ENCODE peak calls at places on chromosomes 16 and 17, in six cellular contexts. One of them, this sample, is unnamed.

GRCh38 chr16:8717469-8717868 is 43.1 kb downstream of the ABAT start:
- DNase-seq in cardiac fibroblast: no peak
- DNase-seq in CD8-positive, alpha-beta T cell: no peak
- DNase-seq in mammary epithelial cell: no peak
- DNase-seq in dorsolateral prefrontal cortex: no peak
- DNase-seq in fibroblast of villous mesenchyme: no peak
- DNase-seq in this sample: no peak

GRCh38 chr16:28527985-28528384 is 10.8 kb downstream of the NUPR1 start:
- DNase-seq in cardiac fibroblast: no peak
- DNase-seq in CD8-positive, alpha-beta T cell: no peak
- DNase-seq in mammary epithelial cell: no peak
- DNase-seq in dorsolateral prefrontal cortex: no peak
- DNase-seq in fibroblast of villous mesenchyme: no peak
- DNase-seq in this sample: no peak

GRCh38 chr17:998111-998510 is 1.2 kb downstream of the TIMM22 start:
- DNase-seq in cardiac fibroblast: no peak
- DNase-seq in CD8-positive, alpha-beta T cell: no peak
- DNase-seq in mammary epithelial cell: no peak
- DNase-seq in dorsolateral prefrontal cortex: no peak
- DNase-seq in fibroblast of villous mesenchyme: no peak
- DNase-seq in this sample: no peak

GRCh38 chr16:84527486-84528269 is 23.2 kb upstream of the MEAK7 start:
- DNase-seq in cardiac fibroblast: peak
- DNase-seq in CD8-positive, alpha-beta T cell: no peak
- DNase-seq in mammary epithelial cell: no peak
- DNase-seq in dorsolateral prefrontal cortex: no peak
- DNase-seq in fibroblast of villous mesenchyme: no peak
- DNase-seq in this sample: no peak

GRCh38 chr17:48841395-48841831 is 10.6 kb downstream of the CALCOCO2 start:
- DNase-seq in cardiac fibroblast: peak
- DNase-seq in CD8-positive, alpha-beta T cell: no peak
- DNase-seq in mammary epithelial cell: peak
- DNase-seq in dorsolateral prefrontal cortex: no peak
- DNase-seq in fibroblast of villous mesenchyme: peak
- DNase-seq in this sample: peak

GRCh38 chr16:87445486-87445885 is 47.3 kb downstream of the ZCCHC14 start:
- DNase-seq in cardiac fibroblast: no peak
- DNase-seq in CD8-positive, alpha-beta T cell: no peak
- DNase-seq in mammary epithelial cell: no peak
- DNase-seq in dorsolateral prefrontal cortex: no peak
- DNase-seq in fibroblast of villous mesenchyme: peak
- DNase-seq in this sample: peak

GRCh38 chr16:10828851-10829331 is 10.3 kb upstream of the TVP23A start:
- DNase-seq in cardiac fibroblast: peak
- DNase-seq in CD8-positive, alpha-beta T cell: no peak
- DNase-seq in mammary epithelial cell: peak
- DNase-seq in dorsolateral prefrontal cortex: peak
- DNase-seq in fibroblast of villous mesenchyme: peak
- DNase-seq in this sample: peak

GRCh38 chr16:8063151-8063550 is 527.2 kb downstream of the TMEM114 start:
- DNase-seq in cardiac fibroblast: no peak
- DNase-seq in CD8-positive, alpha-beta T cell: no peak
- DNase-seq in mammary epithelial cell: no peak
- DNase-seq in dorsolateral prefrontal cortex: no peak
- DNase-seq in fibroblast of villous mesenchyme: no peak
- DNase-seq in this sample: no peak

GRCh38 chr17:10735821-10736220 is 6.0 kb upstream of the TMEM220 start:
- DNase-seq in cardiac fibroblast: no peak
- DNase-seq in CD8-positive, alpha-beta T cell: no peak
- DNase-seq in mammary epithelial cell: no peak
- DNase-seq in dorsolateral prefrontal cortex: no peak
- DNase-seq in fibroblast of villous mesenchyme: no peak
- DNase-seq in this sample: no peak

GRCh38 chr16:73060948-73061495 is 13.1 kb upstream of the ZFHX3 start:
- DNase-seq in cardiac fibroblast: no peak
- DNase-seq in CD8-positive, alpha-beta T cell: no peak
- DNase-seq in mammary epithelial cell: no peak
- DNase-seq in dorsolateral prefrontal cortex: no peak
- DNase-seq in fibroblast of villous mesenchyme: no peak
- DNase-seq in this sample: no peak

GRCh38 chr17:19766421-19767270 is 18.5 kb upstream of the ALDH3A1 start:
- DNase-seq in cardiac fibroblast: peak
- DNase-seq in CD8-positive, alpha-beta T cell: peak
- DNase-seq in mammary epithelial cell: peak
- DNase-seq in dorsolateral prefrontal cortex: peak
- DNase-seq in fibroblast of villous mesenchyme: peak
- DNase-seq in this sample: peak

GRCh38 chr16:28012031-28012445 is 51.5 kb downstream of the GSG1L start:
- DNase-seq in cardiac fibroblast: peak
- DNase-seq in CD8-positive, alpha-beta T cell: no peak
- DNase-seq in mammary epithelial cell: no peak
- DNase-seq in dorsolateral prefrontal cortex: no peak
- DNase-seq in fibroblast of villous mesenchyme: peak
- DNase-seq in this sample: no peak

GRCh38 chr17:53525590-53525989 is 297.1 kb upstream of the KIF2B start:
- DNase-seq in cardiac fibroblast: no peak
- DNase-seq in CD8-positive, alpha-beta T cell: no peak
- DNase-seq in mammary epithelial cell: no peak
- DNase-seq in dorsolateral prefrontal cortex: no peak
- DNase-seq in fibroblast of villous mesenchyme: no peak
- DNase-seq in this sample: no peak

GRCh38 chr17:35900693-35901487 is 20.7 kb upstream of the CCL5 start:
- DNase-seq in cardiac fibroblast: peak
- DNase-seq in CD8-positive, alpha-beta T cell: peak
- DNase-seq in mammary epithelial cell: no peak
- DNase-seq in dorsolateral prefrontal cortex: no peak
- DNase-seq in fibroblast of villous mesenchyme: peak
- DNase-seq in this sample: no peak

GRCh38 chr16:12288537-12289174 is 312.1 kb downstream of the SNX29 start:
- DNase-seq in cardiac fibroblast: no peak
- DNase-seq in CD8-positive, alpha-beta T cell: no peak
- DNase-seq in mammary epithelial cell: no peak
- DNase-seq in dorsolateral prefrontal cortex: no peak
- DNase-seq in fibroblast of villous mesenchyme: no peak
- DNase-seq in this sample: no peak

GRCh38 chr17:6772016-6772415 is 4.0 kb upstream of the FBXO39 start:
- DNase-seq in cardiac fibroblast: no peak
- DNase-seq in CD8-positive, alpha-beta T cell: no peak
- DNase-seq in mammary epithelial cell: no peak
- DNase-seq in dorsolateral prefrontal cortex: no peak
- DNase-seq in fibroblast of villous mesenchyme: no peak
- DNase-seq in this sample: no peak

GRCh38 chr16:3846595-3847091 is 33.9 kb downstream of the CREBBP start:
- DNase-seq in cardiac fibroblast: no peak
- DNase-seq in CD8-positive, alpha-beta T cell: no peak
- DNase-seq in mammary epithelial cell: no peak
- DNase-seq in dorsolateral prefrontal cortex: no peak
- DNase-seq in fibroblast of villous mesenchyme: no peak
- DNase-seq in this sample: no peak

GRCh38 chr17:17609121-17609520 is 17.6 kb upstream of the PEMT start:
- DNase-seq in cardiac fibroblast: no peak
- DNase-seq in CD8-positive, alpha-beta T cell: no peak
- DNase-seq in mammary epithelial cell: no peak
- DNase-seq in dorsolateral prefrontal cortex: no peak
- DNase-seq in fibroblast of villous mesenchyme: no peak
- DNase-seq in this sample: no peak

GRCh38 chr17:1109606-1110523 is 69.9 kb downstream of the ABR start:
- DNase-seq in cardiac fibroblast: no peak
- DNase-seq in CD8-positive, alpha-beta T cell: peak
- DNase-seq in mammary epithelial cell: no peak
- DNase-seq in dorsolateral prefrontal cortex: no peak
- DNase-seq in fibroblast of villous mesenchyme: no peak
- DNase-seq in this sample: no peak

GRCh38 chr17:47273245-47273644 is 19.6 kb downstream of the ITGB3 start:
- DNase-seq in cardiac fibroblast: no peak
- DNase-seq in CD8-positive, alpha-beta T cell: no peak
- DNase-seq in mammary epithelial cell: no peak
- DNase-seq in dorsolateral prefrontal cortex: no peak
- DNase-seq in fibroblast of villous mesenchyme: no peak
- DNase-seq in this sample: no peak

GRCh38 chr17:47276868-47277267 is 23.2 kb downstream of the ITGB3 start:
- DNase-seq in cardiac fibroblast: peak
- DNase-seq in CD8-positive, alpha-beta T cell: no peak
- DNase-seq in mammary epithelial cell: peak
- DNase-seq in dorsolateral prefrontal cortex: no peak
- DNase-seq in fibroblast of villous mesenchyme: peak
- DNase-seq in this sample: peak

GRCh38 chr17:47276444-47276843 is 22.8 kb downstream of the ITGB3 start:
- DNase-seq in cardiac fibroblast: no peak
- DNase-seq in CD8-positive, alpha-beta T cell: no peak
- DNase-seq in mammary epithelial cell: no peak
- DNase-seq in dorsolateral prefrontal cortex: no peak
- DNase-seq in fibroblast of villous mesenchyme: no peak
- DNase-seq in this sample: no peak

GRCh38 chr17:47274319-47275069 is 20.9 kb downstream of the ITGB3 start:
- DNase-seq in cardiac fibroblast: no peak
- DNase-seq in CD8-positive, alpha-beta T cell: no peak
- DNase-seq in mammary epithelial cell: no peak
- DNase-seq in dorsolateral prefrontal cortex: no peak
- DNase-seq in fibroblast of villous mesenchyme: no peak
- DNase-seq in this sample: no peak

GRCh38 chr17:47275245-47275984 is 21.8 kb downstream of the ITGB3 start:
- DNase-seq in cardiac fibroblast: peak
- DNase-seq in CD8-positive, alpha-beta T cell: no peak
- DNase-seq in mammary epithelial cell: peak
- DNase-seq in dorsolateral prefrontal cortex: no peak
- DNase-seq in fibroblast of villous mesenchyme: peak
- DNase-seq in this sample: peak
- TF ChIP-seq CTCF in cardiac fibroblast: no peak
- TF ChIP-seq CTCF in CD8-positive, alpha-beta T cell: no peak
- TF ChIP-seq CTCF in mammary epithelial cell: peak
- TF ChIP-seq CTCF in dorsolateral prefrontal cortex: no peak
- TF ChIP-seq CTCF in fibroblast of villous mesenchyme: no peak
- TF ChIP-seq CTCF in this sample: no peak

GRCh38 chr17:38852771-38853291 is 690 bp downstream of the RPL23 start:
- DNase-seq in cardiac fibroblast: no peak
- DNase-seq in CD8-positive, alpha-beta T cell: no peak
- DNase-seq in mammary epithelial cell: no peak
- DNase-seq in dorsolateral prefrontal cortex: no peak
- DNase-seq in fibroblast of villous mesenchyme: peak
- DNase-seq in this sample: no peak

GRCh38 chr17:38851434-38851833 is 2.1 kb downstream of the RPL23 start:
- DNase-seq in cardiac fibroblast: no peak
- DNase-seq in CD8-positive, alpha-beta T cell: no peak
- DNase-seq in mammary epithelial cell: no peak
- DNase-seq in dorsolateral prefrontal cortex: no peak
- DNase-seq in fibroblast of villous mesenchyme: no peak
- DNase-seq in this sample: no peak

GRCh38 chr17:38848939-38849563 is 4.5 kb downstream of the RPL23 start:
- DNase-seq in cardiac fibroblast: no peak
- DNase-seq in CD8-positive, alpha-beta T cell: no peak
- DNase-seq in mammary epithelial cell: no peak
- DNase-seq in dorsolateral prefrontal cortex: no peak
- DNase-seq in fibroblast of villous mesenchyme: no peak
- DNase-seq in this sample: no peak

GRCh38 chr17:38848557-38848891 is 5.0 kb downstream of the RPL23 start:
- DNase-seq in cardiac fibroblast: no peak
- DNase-seq in CD8-positive, alpha-beta T cell: no peak
- DNase-seq in mammary epithelial cell: no peak
- DNase-seq in dorsolateral prefrontal cortex: no peak
- DNase-seq in fibroblast of villous mesenchyme: no peak
- DNase-seq in this sample: no peak

GRCh38 chr17:38850374-38850773 is 3.1 kb downstream of the RPL23 start:
- DNase-seq in cardiac fibroblast: no peak
- DNase-seq in CD8-positive, alpha-beta T cell: no peak
- DNase-seq in mammary epithelial cell: no peak
- DNase-seq in dorsolateral prefrontal cortex: no peak
- DNase-seq in fibroblast of villous mesenchyme: no peak
- DNase-seq in this sample: no peak
- H3K4me3 ChIP-seq in cardiac fibroblast: no peak
- H3K4me3 ChIP-seq in CD8-positive, alpha-beta T cell: no peak
- H3K4me3 ChIP-seq in mammary epithelial cell: peak
- H3K4me3 ChIP-seq in dorsolateral prefrontal cortex: no peak
- H3K4me3 ChIP-seq in fibroblast of villous mesenchyme: no peak
- H3K4me3 ChIP-seq in this sample: no peak

GRCh38 chr17:30570191-30570590 is 93.0 kb downstream of the GOSR1 start:
- DNase-seq in cardiac fibroblast: no peak
- DNase-seq in CD8-positive, alpha-beta T cell: no peak
- DNase-seq in mammary epithelial cell: no peak
- DNase-seq in dorsolateral prefrontal cortex: no peak
- DNase-seq in fibroblast of villous mesenchyme: no peak
- DNase-seq in this sample: no peak

GRCh38 chr17:30567231-30568116 is 90.3 kb downstream of the GOSR1 start:
- DNase-seq in cardiac fibroblast: no peak
- DNase-seq in CD8-positive, alpha-beta T cell: no peak
- DNase-seq in mammary epithelial cell: no peak
- DNase-seq in dorsolateral prefrontal cortex: no peak
- DNase-seq in fibroblast of villous mesenchyme: no peak
- DNase-seq in this sample: no peak

GRCh38 chr17:30570596-30571265 is 93.5 kb downstream of the GOSR1 start:
- DNase-seq in cardiac fibroblast: no peak
- DNase-seq in CD8-positive, alpha-beta T cell: no peak
- DNase-seq in mammary epithelial cell: no peak
- DNase-seq in dorsolateral prefrontal cortex: no peak
- DNase-seq in fibroblast of villous mesenchyme: no peak
- DNase-seq in this sample: no peak

GRCh38 chr17:30559656-30560055 is 82.4 kb downstream of the GOSR1 start:
- DNase-seq in cardiac fibroblast: no peak
- DNase-seq in CD8-positive, alpha-beta T cell: no peak
- DNase-seq in mammary epithelial cell: no peak
- DNase-seq in dorsolateral prefrontal cortex: no peak
- DNase-seq in fibroblast of villous mesenchyme: no peak
- DNase-seq in this sample: no peak

GRCh38 chr17:30565073-30565935 is 88.1 kb downstream of the GOSR1 start:
- DNase-seq in cardiac fibroblast: no peak
- DNase-seq in CD8-positive, alpha-beta T cell: no peak
- DNase-seq in mammary epithelial cell: peak
- DNase-seq in dorsolateral prefrontal cortex: no peak
- DNase-seq in fibroblast of villous mesenchyme: no peak
- DNase-seq in this sample: no peak
- TF ChIP-seq CTCF in cardiac fibroblast: no peak
- TF ChIP-seq CTCF in CD8-positive, alpha-beta T cell: no peak
- TF ChIP-seq CTCF in mammary epithelial cell: no peak
- TF ChIP-seq CTCF in dorsolateral prefrontal cortex: no peak
- TF ChIP-seq CTCF in fibroblast of villous mesenchyme: peak
- TF ChIP-seq CTCF in this sample: no peak

DNA sequence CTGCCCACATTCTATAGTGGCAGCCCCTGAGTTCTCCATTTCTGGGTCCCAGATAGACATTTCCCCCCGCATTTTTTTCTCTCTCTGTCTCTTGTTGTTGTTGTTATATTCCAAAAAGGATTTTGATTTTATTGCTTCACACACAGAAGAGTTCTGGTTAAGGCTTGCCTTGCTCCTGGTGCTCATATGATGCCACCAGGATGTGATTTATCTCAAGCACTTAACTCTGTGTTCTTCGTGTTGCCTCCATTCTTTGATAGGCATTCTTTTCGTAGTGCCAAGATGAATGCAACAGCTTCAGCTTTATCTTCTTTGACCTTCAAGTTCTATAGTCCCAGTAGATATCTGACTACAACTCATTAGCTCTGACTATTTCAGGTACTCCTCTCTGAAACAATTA is 9.1 kb downstream of the ITGA3 start:
- DNase-seq in cardiac fibroblast: no peak
- DNase-seq in CD8-positive, alpha-beta T cell: no peak
- DNase-seq in mammary epithelial cell: no peak
- DNase-seq in dorsolateral prefrontal cortex: no peak
- DNase-seq in fibroblast of villous mesenchyme: no peak
- DNase-seq in this sample: no peak
- H3K4me3 ChIP-seq in cardiac fibroblast: no peak
- H3K4me3 ChIP-seq in CD8-positive, alpha-beta T cell: no peak
- H3K4me3 ChIP-seq in mammary epithelial cell: no peak
- H3K4me3 ChIP-seq in dorsolateral prefrontal cortex: no peak
- H3K4me3 ChIP-seq in fibroblast of villous mesenchyme: no peak
- H3K4me3 ChIP-seq in this sample: no peak